ENCODE peak calls at places on chromosomes 4 and X, in eight cellular contexts. One of them, this sample, is unnamed.
A peak's percentile ranks its signal among the peaks of the same experiment; 100 is the strongest.

GRCh38 chrX:40018021-40018420 is 79.7 kb downstream of the BCOR start:
- DNase-seq in right cardiac atrium: no peak
- DNase-seq in SK-N-SH: no peak
- DNase-seq in ascending aorta: no peak
- DNase-seq in aorta: no peak
- DNase-seq in IMR-90: no peak
- DNase-seq in iPS DF 6.9: no peak
- DNase-seq in keratinocyte: no peak
- DNase-seq in this sample: no peak

GRCh38 chrX:119398974-119399771 is at the start of gene SLC25A43:
- DNase-seq in SK-N-SH: peak; percentile 69
- DNase-seq in keratinocyte: no peak
- DNase-seq in aorta: peak; percentile 83
- DNase-seq in right cardiac atrium: peak; percentile 74
- DNase-seq in ascending aorta: no peak
- DNase-seq in IMR-90: no peak
- DNase-seq in iPS DF 6.9: no peak
- DNase-seq in this sample: peak; percentile 40

GRCh38 chrX:130110379-130111219 is at the start of gene ELF4:
- DNase-seq in ascending aorta: peak; percentile 75
- DNase-seq in aorta: peak; percentile 80
- DNase-seq in iPS DF 6.9: no peak
- DNase-seq in keratinocyte: no peak
- DNase-seq in right cardiac atrium: peak; percentile 83
- DNase-seq in SK-N-SH: peak; percentile 85
- DNase-seq in IMR-90: peak; percentile 37
- DNase-seq in this sample: peak; percentile 68

GRCh38 chrX:148290041-148290440 is 210.4 kb upstream of the AFF2 start:
- DNase-seq in aorta: no peak
- DNase-seq in ascending aorta: no peak
- DNase-seq in IMR-90: no peak
- DNase-seq in right cardiac atrium: no peak
- DNase-seq in keratinocyte: no peak
- DNase-seq in iPS DF 6.9: no peak
- DNase-seq in SK-N-SH: no peak
- DNase-seq in this sample: no peak

GRCh38 chrX:116379854-116380253 is 56.6 kb upstream of the SLC6A14 start:
- DNase-seq in right cardiac atrium: peak; percentile 65
- DNase-seq in keratinocyte: peak; percentile 25
- DNase-seq in SK-N-SH: no peak
- DNase-seq in iPS DF 6.9: no peak
- DNase-seq in aorta: no peak
- DNase-seq in ascending aorta: no peak
- DNase-seq in IMR-90: peak; percentile 6
- DNase-seq in this sample: peak; percentile 61

GRCh38 chr4:140812916-140813315 is 56.7 kb upstream of the TBC1D9 start:
- DNase-seq in ascending aorta: no peak
- DNase-seq in aorta: no peak
- DNase-seq in SK-N-SH: no peak
- DNase-seq in keratinocyte: no peak
- DNase-seq in right cardiac atrium: no peak
- DNase-seq in IMR-90: no peak
- DNase-seq in iPS DF 6.9: no peak
- DNase-seq in this sample: no peak

GRCh38 chrX:133482345-133483041 is 67.2 kb upstream of the GPC4 start:
- DNase-seq in ascending aorta: no peak
- DNase-seq in iPS DF 6.9: no peak
- DNase-seq in right cardiac atrium: no peak
- DNase-seq in keratinocyte: no peak
- DNase-seq in SK-N-SH: no peak
- DNase-seq in aorta: no peak
- DNase-seq in IMR-90: peak; percentile 52
- DNase-seq in this sample: peak; percentile 16

GRCh38 chr4:61210186-61210939 is 10.2 kb downstream of the ADGRL3 start:
- DNase-seq in right cardiac atrium: no peak
- DNase-seq in keratinocyte: no peak
- DNase-seq in ascending aorta: no peak
- DNase-seq in IMR-90: no peak
- DNase-seq in aorta: no peak
- DNase-seq in iPS DF 6.9: no peak
- DNase-seq in SK-N-SH: no peak
- DNase-seq in this sample: no peak

GRCh38 chr4:6263541-6264540 is 5.8 kb upstream of the WFS1 start:
- DNase-seq in SK-N-SH: peak; percentile 69
- DNase-seq in ascending aorta: no peak
- DNase-seq in IMR-90: peak; percentile 63
- DNase-seq in right cardiac atrium: peak; percentile 81
- DNase-seq in aorta: peak; percentile 75
- DNase-seq in iPS DF 6.9: no peak
- DNase-seq in keratinocyte: no peak
- DNase-seq in this sample: peak; percentile 70

GRCh38 chrX:14936561-14936960 is 63.3 kb downstream of the MOSPD2 start:
- DNase-seq in aorta: no peak
- DNase-seq in SK-N-SH: no peak
- DNase-seq in ascending aorta: no peak
- DNase-seq in IMR-90: peak; percentile 81
- DNase-seq in right cardiac atrium: no peak
- DNase-seq in keratinocyte: no peak
- DNase-seq in iPS DF 6.9: no peak
- DNase-seq in this sample: no peak

GRCh38 chrX:105821471-105822081 is 763 bp upstream of the NRK start:
- DNase-seq in aorta: no peak
- DNase-seq in SK-N-SH: peak; percentile 12
- DNase-seq in iPS DF 6.9: no peak
- DNase-seq in right cardiac atrium: peak; percentile 32
- DNase-seq in keratinocyte: no peak
- DNase-seq in IMR-90: peak; percentile 45
- DNase-seq in ascending aorta: no peak
- DNase-seq in this sample: peak; percentile 42

GRCh38 chr4:34469518-34469917 is 1774.8 kb downstream of the ARAP2 start:
- DNase-seq in ascending aorta: no peak
- DNase-seq in SK-N-SH: no peak
- DNase-seq in keratinocyte: no peak
- DNase-seq in aorta: no peak
- DNase-seq in right cardiac atrium: no peak
- DNase-seq in iPS DF 6.9: no peak
- DNase-seq in IMR-90: no peak
- DNase-seq in this sample: no peak

GRCh38 chr4:97498875-97499274 is 644.4 kb downstream of the STPG2 start:
- DNase-seq in keratinocyte: peak; percentile 41
- DNase-seq in ascending aorta: no peak
- DNase-seq in aorta: no peak
- DNase-seq in IMR-90: no peak
- DNase-seq in iPS DF 6.9: no peak
- DNase-seq in SK-N-SH: no peak
- DNase-seq in right cardiac atrium: no peak
- DNase-seq in this sample: no peak

GRCh38 chr4:40918330-40918729 is 168.6 kb downstream of the NSUN7 start:
- DNase-seq in IMR-90: peak; percentile 84
- DNase-seq in SK-N-SH: peak; percentile 42
- DNase-seq in right cardiac atrium: peak; percentile 89
- DNase-seq in aorta: peak; percentile 88
- DNase-seq in keratinocyte: no peak
- DNase-seq in iPS DF 6.9: no peak
- DNase-seq in ascending aorta: peak; percentile 86
- DNase-seq in this sample: peak; percentile 92

GRCh38 chrX:95764972-95765451 is 919.6 kb upstream of the DIAPH2 start:
- DNase-seq in keratinocyte: no peak
- DNase-seq in SK-N-SH: peak; percentile 14
- DNase-seq in ascending aorta: no peak
- DNase-seq in IMR-90: peak; percentile 23
- DNase-seq in right cardiac atrium: no peak
- DNase-seq in aorta: no peak
- DNase-seq in iPS DF 6.9: no peak
- DNase-seq in this sample: peak; percentile 65

GRCh38 chr4:108533245-108533844 is 87.0 kb upstream of the RPL34 start:
- DNase-seq in right cardiac atrium: no peak
- DNase-seq in keratinocyte: no peak
- DNase-seq in ascending aorta: no peak
- DNase-seq in iPS DF 6.9: no peak
- DNase-seq in aorta: no peak
- DNase-seq in IMR-90: no peak
- DNase-seq in SK-N-SH: no peak
- DNase-seq in this sample: peak; percentile 35

DNA sequence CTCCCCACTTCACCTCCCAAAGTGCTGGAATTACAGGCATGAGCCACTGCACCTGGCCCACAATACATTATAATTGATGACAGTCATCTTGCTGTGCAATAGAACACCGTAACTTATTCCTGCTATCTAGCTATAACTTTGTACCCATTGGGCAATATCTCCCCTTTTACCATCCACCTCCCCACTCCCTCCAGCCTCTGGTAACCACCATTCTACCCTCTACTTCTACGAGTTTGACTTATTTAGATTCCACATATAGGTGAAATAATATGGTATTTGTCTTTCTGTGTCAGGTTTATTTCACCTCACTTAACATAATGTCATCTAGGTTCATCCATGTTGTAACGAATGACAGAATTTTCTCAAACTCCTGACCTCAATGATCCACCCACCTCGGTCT is 8.2 kb upstream of the TEX11 start:
- DNase-seq in keratinocyte: no peak
- DNase-seq in IMR-90: no peak
- DNase-seq in ascending aorta: no peak
- DNase-seq in right cardiac atrium: no peak
- DNase-seq in SK-N-SH: no peak
- DNase-seq in iPS DF 6.9: no peak
- DNase-seq in aorta: no peak
- DNase-seq in this sample: no peak
- H3K9me3 ChIP-seq in keratinocyte: no peaks in the 10 kb centered on the region
- H3K9me3 ChIP-seq in IMR-90: no peaks in the 10 kb centered on the region
- H3K9me3 ChIP-seq in ascending aorta: no peaks in the 10 kb centered on the region
- H3K9me3 ChIP-seq in right cardiac atrium: no peaks in the 10 kb centered on the region
- H3K9me3 ChIP-seq in SK-N-SH: no peaks in the 10 kb centered on the region
- H3K9me3 ChIP-seq in iPS DF 6.9: no peaks in the 10 kb centered on the region
- H3K9me3 ChIP-seq in aorta: no peaks in the 10 kb centered on the region
- H3K9me3 ChIP-seq in this sample: no peaks in the 10 kb centered on the region

GRCh38 chrX:69280956-69281355 is 115.7 kb upstream of the PJA1 start:
- DNase-seq in iPS DF 6.9: no peak
- DNase-seq in keratinocyte: no peak
- DNase-seq in right cardiac atrium: no peak
- DNase-seq in ascending aorta: no peak
- DNase-seq in SK-N-SH: no peak
- DNase-seq in IMR-90: no peak
- DNase-seq in aorta: no peak
- DNase-seq in this sample: no peak

GRCh38 chrX:69277961-69278795 is 112.9 kb upstream of the PJA1 start:
- DNase-seq in right cardiac atrium: no peak
- DNase-seq in ascending aorta: no peak
- DNase-seq in aorta: no peak
- DNase-seq in SK-N-SH: no peak
- DNase-seq in IMR-90: no peak
- DNase-seq in keratinocyte: no peak
- DNase-seq in iPS DF 6.9: no peak
- DNase-seq in this sample: peak; percentile 50

GRCh38 chrX:69277369-69277768 is 112.1 kb upstream of the PJA1 start:
- DNase-seq in iPS DF 6.9: no peak
- DNase-seq in keratinocyte: no peak
- DNase-seq in right cardiac atrium: no peak
- DNase-seq in ascending aorta: no peak
- DNase-seq in aorta: no peak
- DNase-seq in IMR-90: no peak
- DNase-seq in SK-N-SH: no peak
- DNase-seq in this sample: no peak

GRCh38 chrX:69282893-69283690 is 117.8 kb upstream of the PJA1 start:
- DNase-seq in iPS DF 6.9: no peak
- DNase-seq in aorta: no peak
- DNase-seq in ascending aorta: no peak
- DNase-seq in right cardiac atrium: no peak
- DNase-seq in keratinocyte: no peak
- DNase-seq in IMR-90: no peak
- DNase-seq in SK-N-SH: no peak
- DNase-seq in this sample: no peak

GRCh38 chrX:69279234-69279633 is 114.0 kb upstream of the PJA1 start:
- DNase-seq in SK-N-SH: no peak
- DNase-seq in right cardiac atrium: no peak
- DNase-seq in aorta: no peak
- DNase-seq in IMR-90: no peak
- DNase-seq in ascending aorta: no peak
- DNase-seq in keratinocyte: no peak
- DNase-seq in iPS DF 6.9: no peak
- DNase-seq in this sample: no peak
- H3K27me3 ChIP-seq in SK-N-SH: peaks cover 29% of the 10 kb centered on the region
- H3K27me3 ChIP-seq in right cardiac atrium: no peaks in the 10 kb centered on the region
- H3K27me3 ChIP-seq in aorta: no peaks in the 10 kb centered on the region
- H3K27me3 ChIP-seq in IMR-90: peaks cover 59% of the 10 kb centered on the region
- H3K27me3 ChIP-seq in ascending aorta: no peaks in the 10 kb centered on the region
- H3K27me3 ChIP-seq in keratinocyte: no peaks in the 10 kb centered on the region
- H3K27me3 ChIP-seq in iPS DF 6.9: peaks cover 6% of the 10 kb centered on the region
- H3K27me3 ChIP-seq in this sample: no peaks in the 10 kb centered on the region

DNA sequence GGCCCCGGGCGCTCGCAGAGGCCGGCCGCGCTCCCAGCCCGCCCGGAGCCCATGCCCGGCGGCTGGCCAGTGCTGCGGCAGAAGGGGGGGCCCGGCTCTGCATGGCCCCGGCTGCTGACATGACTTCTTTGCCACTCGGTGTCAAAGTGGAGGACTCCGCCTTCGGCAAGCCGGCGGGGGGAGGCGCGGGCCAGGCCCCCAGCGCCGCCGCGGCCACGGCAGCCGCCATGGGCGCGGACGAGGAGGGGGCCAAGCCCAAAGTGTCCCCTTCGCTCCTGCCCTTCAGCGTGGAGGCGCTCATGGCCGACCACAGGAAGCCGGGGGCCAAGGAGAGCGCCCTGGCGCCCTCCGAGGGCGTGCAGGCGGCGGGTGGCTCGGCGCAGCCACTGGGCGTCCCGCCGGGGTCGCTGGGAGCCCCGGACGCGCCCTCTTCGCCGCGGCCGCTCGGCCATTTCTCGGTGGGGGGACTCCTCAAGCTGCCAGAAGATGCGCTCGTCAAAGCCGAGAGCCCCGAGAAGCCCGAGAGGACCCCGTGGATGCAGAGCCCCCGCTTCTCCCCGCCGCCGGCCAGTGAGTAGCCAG is 425 bp downstream of the MSX1 start:
- DNase-seq in IMR-90: no peak
- DNase-seq in keratinocyte: no peak
- DNase-seq in ascending aorta: no peak
- DNase-seq in right cardiac atrium: no peak
- DNase-seq in iPS DF 6.9: no peak
- DNase-seq in aorta: no peak
- DNase-seq in SK-N-SH: peak; percentile 71
- DNase-seq in this sample: no peak
- H3K27ac ChIP-seq in IMR-90: no peak overlapping the region
- H3K27ac ChIP-seq in keratinocyte: no peak overlapping the region
- H3K27ac ChIP-seq in ascending aorta: peak overlapping the region; percentile 15
- H3K27ac ChIP-seq in right cardiac atrium: peak overlapping the region; percentile 25
- H3K27ac ChIP-seq in iPS DF 6.9: no peak overlapping the region
- H3K27ac ChIP-seq in aorta: no peak overlapping the region
- H3K27ac ChIP-seq in SK-N-SH: no peak overlapping the region
- H3K27ac ChIP-seq in this sample: no peak overlapping the region

GRCh38 chrX:155966876-155967275 is 30.6 kb upstream of the IL9R start:
- DNase-seq in aorta: no peak
- DNase-seq in right cardiac atrium: no peak
- DNase-seq in ascending aorta: no peak
- DNase-seq in iPS DF 6.9: no peak
- DNase-seq in IMR-90: no peak
- DNase-seq in keratinocyte: peak; percentile 7
- DNase-seq in SK-N-SH: peak; percentile 65
- DNase-seq in this sample: no peak
- H3K9me3 ChIP-seq in aorta: peaks cover 6% of the 10 kb centered on the region
- H3K9me3 ChIP-seq in right cardiac atrium: no peaks in the 10 kb centered on the region
- H3K9me3 ChIP-seq in ascending aorta: peaks cover 3% of the 10 kb centered on the region
- H3K9me3 ChIP-seq in iPS DF 6.9: peaks cover 1% of the 10 kb centered on the region
- H3K9me3 ChIP-seq in IMR-90: no peaks in the 10 kb centered on the region
- H3K9me3 ChIP-seq in keratinocyte: peaks cover 4% of the 10 kb centered on the region
- H3K9me3 ChIP-seq in SK-N-SH: no peaks in the 10 kb centered on the region
- H3K9me3 ChIP-seq in this sample: peaks cover 4% of the 10 kb centered on the region